ENCODE peak calls at places on chromosomes 6 and 20, in five cellular contexts. M is K562, W is GM12878, V is SK-N-SH, U is HepG2. C is an unnamed sample.

GRCh38 chr6:105607624-105608392 is 204.9 kb upstream of the PREP start:
- DNase-seq in W (no peak), M (no peak), V (no peak), U (no peak), C (no peak)

GRCh38 chr6:104599821-104600658 is 259.7 kb downstream of the HACE1 start:
- DNase-seq in M (no peak), V (no peak), W (no peak), U (no peak), C (no peak)

GRCh38 chr6:96391776-96392175 is 129.8 kb upstream of the UFL1 start:
- DNase-seq in U (no peak), M (no peak), V (peak; percentile 20), W (no peak), C (peak; percentile 32)

GRCh38 chr6:72182337-72183246 is 296.2 kb downstream of the RIMS1 start:
- DNase-seq in W (no peak), U (no peak), V (peak; percentile 59), M (no peak), C (peak; percentile 71)

GRCh38 chr20:45911486-45912343 is at the start of gene PLTP:
- DNase-seq in U (no peak), V (peak; percentile 89), W (no peak), M (peak; percentile 47), C (no peak)

GRCh38 chr6:30915591-30915946 is 1.5 kb downstream of the VARS2 start:
- DNase-seq in V (peak; percentile 74), W (no peak), U (peak; percentile 76), M (peak; percentile 72), C (peak; percentile 71)

GRCh38 chr6:95577317-95578105 is at the start of gene MANEA:
- DNase-seq in M (peak; percentile 87), U (peak; percentile 61), W (peak; percentile 46), V (peak; percentile 91), C (peak; percentile 76)

GRCh38 chr20:37201827-37202162 is 22.4 kb upstream of the MROH8 start:
- DNase-seq in V (peak; percentile 22), M (no peak), U (no peak), W (no peak), C (no peak)

GRCh38 chr6:16184129-16184528 is 54.3 kb upstream of the GMPR start:
- DNase-seq in U (peak; percentile 42), V (no peak), W (peak; percentile 45), M (no peak), C (no peak)

GRCh38 chr6:2915150-2915549 is 12.0 kb upstream of the SERPINB9 start:
- DNase-seq in W (no peak), U (no peak), M (no peak), V (no peak), C (no peak)
- TF ChIP-seq FOXM1 in W (no peak), U (no peak), M (no peak), V (no peak), C (no peak)

DNA sequence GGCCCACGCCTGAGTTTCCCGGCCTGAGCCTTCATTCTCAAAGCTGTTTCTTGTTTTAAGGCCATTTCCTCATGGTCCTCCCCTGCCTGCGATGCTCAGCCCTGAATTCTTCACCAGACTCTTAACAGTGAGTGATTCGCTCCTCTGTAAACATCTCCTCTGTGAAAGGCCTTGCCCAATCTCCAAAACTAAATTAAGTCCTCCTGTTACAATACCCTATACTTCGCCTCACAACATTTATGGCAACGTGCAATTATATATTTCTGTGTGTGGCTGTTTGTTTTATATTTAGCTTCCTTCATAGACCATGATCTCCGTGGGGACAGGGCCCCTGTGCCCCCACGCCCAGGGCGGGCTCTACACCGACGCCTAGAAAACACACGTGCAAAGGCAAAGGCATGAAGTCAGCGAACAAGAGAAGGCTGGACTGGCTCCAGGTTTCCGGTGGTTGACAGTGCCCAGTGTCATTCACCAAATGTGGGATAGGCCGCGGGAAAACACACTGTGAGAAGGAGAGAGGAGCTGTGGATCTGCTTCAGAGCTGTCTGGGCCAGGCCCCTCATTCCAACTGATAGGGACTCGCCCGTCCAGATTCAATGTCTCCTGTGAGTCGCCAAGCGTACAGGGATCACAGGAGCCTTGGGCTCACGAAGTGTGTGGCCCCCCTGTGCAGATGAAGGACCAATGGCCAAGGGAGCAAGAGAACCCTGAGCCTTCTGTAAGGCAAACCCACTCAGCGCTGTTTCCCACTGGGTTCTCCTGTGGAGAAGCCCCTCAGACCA is 268.0 kb downstream of the ERMARD start:
- DNase-seq in V (no peak), U (no peak), M (no peak), W (no peak), C (no peak)
- TF ChIP-seq FOXM1 in V (no peak), U (no peak), M (no peak), W (no peak), C (no peak)

GRCh38 chr20:38897267-38897666 is 28.9 kb upstream of the FAM83D start:
- DNase-seq in U (no peak), W (no peak), V (no peak), M (no peak), C (no peak)
- TF ChIP-seq FOXM1 in U (no peak), W (no peak), V (no peak), M (no peak), C (no peak)

GRCh38 chr20:50854512-50855249 is 59.8 kb downstream of the BCAS4 start:
- DNase-seq in V (no peak), M (peak; percentile 62), U (no peak), W (no peak), C (no peak)

GRCh38 chr20:50856475-50857041 is 61.7 kb downstream of the BCAS4 start:
- DNase-seq in M (no peak), W (no peak), U (no peak), V (peak; percentile 53), C (no peak)

GRCh38 chr20:50857348-50857747 is 62.5 kb downstream of the BCAS4 start:
- DNase-seq in U (no peak), W (no peak), M (no peak), V (no peak), C (no peak)

GRCh38 chr20:50858525-50858924 is 63.7 kb downstream of the BCAS4 start:
- DNase-seq in W (no peak), U (no peak), M (no peak), V (no peak), C (no peak)

DNA sequence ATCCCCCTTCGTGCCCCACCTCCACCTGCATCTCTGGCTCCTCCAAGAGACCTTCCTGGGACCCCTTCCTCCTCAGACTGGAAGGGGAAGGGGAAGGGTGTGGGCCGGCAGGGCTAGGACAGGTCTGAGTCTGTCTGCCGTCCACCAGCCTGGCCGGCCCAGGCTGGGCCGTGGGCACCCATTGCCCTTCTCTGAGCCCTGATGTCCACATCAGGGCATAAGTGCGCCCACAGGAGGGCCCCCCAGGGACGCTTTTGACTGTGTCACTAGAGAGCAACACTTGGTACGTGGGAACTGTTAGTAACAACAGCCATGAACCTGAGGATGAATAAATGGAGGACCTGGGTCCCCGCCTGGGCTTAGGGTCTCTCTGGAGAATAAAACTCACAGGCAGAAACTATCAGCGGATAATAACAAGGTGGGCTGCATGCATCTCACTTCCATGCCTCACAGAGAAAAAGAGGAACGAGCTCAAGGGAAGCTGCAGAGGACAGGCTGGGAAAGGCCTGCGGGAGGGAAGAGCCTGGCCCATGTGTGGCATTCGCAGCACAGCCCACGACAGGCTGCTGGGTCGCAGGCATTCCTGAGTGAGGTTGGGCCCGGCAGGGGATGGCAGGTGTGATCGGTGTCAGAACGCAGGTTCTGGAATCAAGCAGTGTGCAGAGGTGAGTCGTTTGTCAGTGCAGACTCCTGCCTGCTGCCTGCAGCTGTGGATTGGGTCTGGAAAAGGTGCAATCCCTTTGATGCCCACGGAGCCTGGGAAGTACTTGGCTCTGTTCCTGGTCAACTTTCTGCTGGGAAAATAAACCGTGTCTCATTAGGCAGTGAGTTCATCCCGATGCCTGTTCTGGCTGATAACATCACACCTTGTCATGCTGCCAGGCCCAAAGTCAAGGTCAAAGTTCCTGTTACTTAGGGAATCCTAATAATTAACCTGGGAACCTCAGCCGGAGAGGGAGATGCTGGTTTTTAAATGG is 60.9 kb downstream of the BCAS4 start:
- DNase-seq in U (peak; percentile 89), M (no peak), W (no peak), V (peak; percentile 71), C (no peak)
- TF ChIP-seq FOXM1 in U (no peak), M (no peak), W (no peak), V (no peak), C (no peak)

GRCh38 chr6:39102821-39103136 is 12.2 kb downstream of the SAYSD1 start:
- DNase-seq in M (no peak), V (no peak), U (no peak), W (no peak), C (no peak)

GRCh38 chr6:39107034-39107433 is 8.0 kb downstream of the SAYSD1 start:
- DNase-seq in U (no peak), W (no peak), M (no peak), V (no peak), C (no peak)

GRCh38 chr6:39104528-39104927 is 10.5 kb downstream of the SAYSD1 start:
- DNase-seq in V (no peak), M (no peak), W (no peak), U (no peak), C (no peak)

GRCh38 chr6:39100358-39100757 is 14.6 kb downstream of the SAYSD1 start:
- DNase-seq in U (no peak), W (no peak), V (no peak), M (no peak), C (no peak)

GRCh38 chr6:39102024-39102820 is 12.8 kb downstream of the SAYSD1 start:
- DNase-seq in W (no peak), M (peak; percentile 85), U (peak; percentile 43), V (no peak), C (peak; percentile 77)
- TF ChIP-seq FOXM1 in W (no peak), M (no peak), U (no peak), V (no peak), C (no peak)

DNA sequence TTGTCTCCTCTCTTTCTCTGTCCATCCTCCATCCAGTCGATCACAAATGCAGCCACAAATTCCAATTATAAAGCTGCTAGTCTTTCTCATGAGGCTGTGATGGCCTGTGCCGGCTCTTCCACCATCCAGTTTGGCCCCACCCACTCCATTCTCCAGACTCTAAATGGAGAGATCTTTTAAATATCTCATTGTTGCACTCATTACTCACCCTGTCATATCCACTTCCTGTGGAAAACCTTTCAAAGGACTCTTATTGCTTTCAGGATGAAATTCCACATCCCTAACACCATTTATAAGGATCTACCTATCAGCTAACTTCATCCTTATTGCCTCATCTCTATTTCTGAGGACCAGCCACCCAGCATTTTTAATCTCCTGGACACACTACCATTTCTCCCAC is 70.6 kb downstream of the NRN1 start:
- DNase-seq in M (no peak), V (no peak), U (no peak), W (no peak), C (no peak)
- TF ChIP-seq FOXM1 in M (no peak), V (no peak), U (no peak), W (no peak), C (no peak)

GRCh38 chr20:59195316-59195993 is 31.8 kb downstream of the ZNF831 start:
- DNase-seq in U (no peak), V (no peak), M (no peak), W (no peak), C (no peak)
- TF ChIP-seq FOXM1 in U (no peak), V (no peak), M (no peak), W (no peak), C (no peak)

GRCh38 chr6:7219310-7219709 is 93.7 kb downstream of the SSR1 start:
- DNase-seq in W (no peak), U (peak; percentile 40), V (no peak), M (peak; percentile 49), C (no peak)
- TF ChIP-seq FOXM1 in W (no peak), U (no peak), V (no peak), M (no peak), C (no peak)

DNA sequence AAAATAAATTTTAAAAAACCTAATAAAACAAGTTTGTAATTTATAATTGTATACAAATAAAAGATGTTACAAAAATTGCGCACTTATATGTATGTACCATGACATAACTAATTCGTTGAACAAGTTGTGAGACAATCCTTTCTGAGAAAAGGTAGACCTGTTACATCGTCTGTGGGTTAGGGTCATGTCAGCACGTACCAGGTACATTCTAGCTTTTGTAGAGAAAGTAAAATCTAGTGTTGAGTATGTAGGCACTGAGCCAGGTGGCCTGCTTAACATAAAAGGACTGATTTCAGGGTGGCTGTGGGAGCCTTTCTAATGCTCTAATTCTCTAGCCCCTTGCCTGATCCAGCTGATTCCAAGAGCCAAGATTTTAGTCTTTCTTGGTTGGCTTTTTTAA is 10.4 kb downstream of the RPL7L1 start:
- DNase-seq in V (no peak), U (no peak), W (no peak), M (no peak), C (no peak)
- TF ChIP-seq FOXM1 in V (no peak), U (no peak), W (no peak), M (no peak), C (no peak)

C was measured in HEK293T.